ENCODE peak calls at places on chromosomes 13 and 19, in four cellular contexts. D, V, N and K are unnamed samples.
A peak's percentile ranks its signal among the peaks of the same experiment; 100 is the strongest.

GRCh38 chr19:2813235-2814160 is 6.2 kb upstream of the ZNF554 start:
- DNase-seq in D (no peak), V (no peak), N (no peak), K (no peak)

GRCh38 chr13:100291626-100292025 is 202.7 kb downstream of the PCCA start:
- DNase-seq in D (no peak), V (no peak), N (no peak), K (no peak)

GRCh38 chr13:46012404-46012803 is 40.1 kb downstream of the ZC3H13 start:
- DNase-seq in D (no peak), V (no peak), N (no peak), K (no peak)

GRCh38 chr19:15249912-15250634 is 17.8 kb upstream of the EPHX3 start:
- DNase-seq in D (peak; percentile 54), V (no peak), N (no peak), K (peak; percentile 24)

GRCh38 chr19:8445488-8446001 is 770 bp downstream of the HNRNPM start:
- DNase-seq in D (no peak), V (no peak), N (peak; percentile 50), K (peak; percentile 78)

GRCh38 chr13:30394798-30395191 is 27.5 kb upstream of the UBE2L5 start:
- DNase-seq in D (peak; percentile 8), V (no peak), N (no peak), K (no peak)

GRCh38 chr19:11094520-11094894 is 5.2 kb downstream of the LDLR start:
- DNase-seq in D (no peak), V (no peak), N (no peak), K (no peak)

GRCh38 chr19:47848871-47849473 is 10.1 kb upstream of the TPRX2 start:
- DNase-seq in D (no peak), V (no peak), N (no peak), K (peak; percentile 96)

GRCh38 chr13:45040626-45041025 is 51.3 kb downstream of the GPALPP1 start:
- DNase-seq in D (no peak), V (no peak), N (no peak), K (no peak)

GRCh38 chr13:49457221-49457620 is 13.1 kb downstream of the SETDB2 start:
- DNase-seq in D (no peak), V (no peak), N (no peak), K (no peak)

GRCh38 chr19:11265177-11265784 is 3.0 kb upstream of the DOCK6 start:
- DNase-seq in D (no peak), V (no peak), N (no peak), K (no peak)

GRCh38 chr19:32252333-32252669 is 93.1 kb upstream of the ZNF507 start:
- DNase-seq in D (no peak), V (no peak), N (no peak), K (no peak)

GRCh38 chr19:51469162-51469561 is 9.2 kb upstream of the CEACAM18 start:
- DNase-seq in D (no peak), V (no peak), N (no peak), K (no peak)

GRCh38 chr19:2775556-2776430 is 7.3 kb downstream of the SGTA start:
- DNase-seq in D (no peak), V (no peak), N (peak; percentile 33), K (no peak)

GRCh38 chr13:25811506-25811905 is 240.3 kb downstream of the SHISA2 start:
- DNase-seq in D (no peak), V (no peak), N (no peak), K (no peak)

GRCh38 chr19:10744848-10745293 is 27.0 kb downstream of the DNM2 start:
- DNase-seq in D (no peak), V (no peak), N (no peak), K (no peak)

GRCh38 chr19:19464339-19465098 is 50.8 kb downstream of the TSSK6 start:
- DNase-seq in D (peak; percentile 32), V (no peak), N (no peak), K (peak; percentile 83)

GRCh38 chr13:62193919-62194318 is 778.3 kb upstream of the PCDH20 start:
- DNase-seq in D (no peak), V (no peak), N (no peak), K (no peak)

GRCh38 chr19:40414536-40415535 is 1.7 kb upstream of the PRX start:
- DNase-seq in D (no peak), V (no peak), N (no peak), K (peak; percentile 4)

GRCh38 chr13:74886496-74886895 is 595.5 kb downstream of the TBC1D4 start:
- DNase-seq in D (no peak), V (no peak), N (no peak), K (no peak)

GRCh38 chr13:79810671-79811070 is 329.7 kb downstream of the NDFIP2 start:
- DNase-seq in D (peak; percentile 53), V (no peak), N (no peak), K (peak; percentile 29)

GRCh38 chr19:37077615-37077928 is 661 bp upstream of the ZNF420 start:
- DNase-seq in D (no peak), V (no peak), N (no peak), K (no peak)

GRCh38 chr13:84686973-84687372 is 804.7 kb upstream of the SLITRK1 start:
- DNase-seq in D (no peak), V (no peak), N (no peak), K (no peak)

GRCh38 chr13:40776681-40777165 is 5.7 kb upstream of the MRPS31 start:
- DNase-seq in D (no peak), V (peak; percentile 29), N (peak; percentile 46), K (no peak)

GRCh38 chr19:34173145-34173956 is 1.0 kb downstream of the LSM14A start:
- DNase-seq in D (peak; percentile 70), V (peak; percentile 27), N (no peak), K (peak; percentile 76)